ENCODE peak calls at places on chromosomes 6 and 20, in eight cellular contexts. One of them, this sample, is unnamed.
A peak's percentile ranks its signal among the peaks of the same experiment; 100 is the strongest.

GRCh38 chr6:27414300-27414699 is 25.7 kb downstream of the ZNF391 start:
- DNase-seq in fibroblast of lung: no peak
- DNase-seq in A549: no peak
- DNase-seq in cardiac muscle cell: no peak
- DNase-seq in BJ: no peak
- DNase-seq in CD8-positive, alpha-beta T cell: no peak
- DNase-seq in AG04450: no peak
- DNase-seq in brain microvascular endothelial cell: no peak
- DNase-seq in this sample: no peak

GRCh38 chr6:100388868-100389519 is 75.7 kb downstream of the SIM1 start:
- DNase-seq in fibroblast of lung: no peak
- DNase-seq in A549: no peak
- DNase-seq in cardiac muscle cell: no peak
- DNase-seq in BJ: no peak
- DNase-seq in CD8-positive, alpha-beta T cell: no peak
- DNase-seq in AG04450: no peak
- DNase-seq in brain microvascular endothelial cell: no peak
- DNase-seq in this sample: no peak

GRCh38 chr6:7196685-7197283 is 89.0 kb downstream of the RREB1 start:
- DNase-seq in fibroblast of lung: no peak
- DNase-seq in A549: no peak
- DNase-seq in cardiac muscle cell: no peak
- DNase-seq in BJ: no peak
- DNase-seq in CD8-positive, alpha-beta T cell: no peak
- DNase-seq in AG04450: no peak
- DNase-seq in brain microvascular endothelial cell: no peak
- DNase-seq in this sample: no peak

GRCh38 chr6:12602951-12603710 is 113.4 kb upstream of the PHACTR1 start:
- DNase-seq in fibroblast of lung: peak; percentile 73
- DNase-seq in A549: peak; percentile 19
- DNase-seq in cardiac muscle cell: peak; percentile 92
- DNase-seq in BJ: no peak
- DNase-seq in CD8-positive, alpha-beta T cell: no peak
- DNase-seq in AG04450: no peak
- DNase-seq in brain microvascular endothelial cell: peak; percentile 56
- DNase-seq in this sample: no peak

GRCh38 chr6:3368701-3369100 is 88.1 kb downstream of the SLC22A23 start:
- DNase-seq in fibroblast of lung: no peak
- DNase-seq in A549: no peak
- DNase-seq in cardiac muscle cell: no peak
- DNase-seq in BJ: no peak
- DNase-seq in CD8-positive, alpha-beta T cell: no peak
- DNase-seq in AG04450: no peak
- DNase-seq in brain microvascular endothelial cell: no peak
- DNase-seq in this sample: no peak

GRCh38 chr6:158999669-159000403 is at the start of gene RSPH3:
- DNase-seq in fibroblast of lung: peak; percentile 94
- DNase-seq in A549: peak; percentile 83
- DNase-seq in cardiac muscle cell: peak; percentile 95
- DNase-seq in BJ: peak; percentile 60
- DNase-seq in CD8-positive, alpha-beta T cell: peak; percentile 62
- DNase-seq in AG04450: peak; percentile 72
- DNase-seq in brain microvascular endothelial cell: peak; percentile 91
- DNase-seq in this sample: peak; percentile 80

GRCh38 chr20:38604873-38605303 is 3.3 kb downstream of the ARHGAP40 start:
- DNase-seq in fibroblast of lung: peak; percentile 60
- DNase-seq in A549: peak; percentile 92
- DNase-seq in cardiac muscle cell: peak; percentile 22
- DNase-seq in BJ: no peak
- DNase-seq in CD8-positive, alpha-beta T cell: no peak
- DNase-seq in AG04450: no peak
- DNase-seq in brain microvascular endothelial cell: peak; percentile 32
- DNase-seq in this sample: peak; percentile 39

GRCh38 chr6:28940294-28940858 is 16.6 kb upstream of the TRIM27 start:
- DNase-seq in fibroblast of lung: no peak
- DNase-seq in A549: no peak
- DNase-seq in cardiac muscle cell: no peak
- DNase-seq in BJ: no peak
- DNase-seq in CD8-positive, alpha-beta T cell: no peak
- DNase-seq in AG04450: no peak
- DNase-seq in brain microvascular endothelial cell: no peak
- DNase-seq in this sample: no peak

GRCh38 chr6:28551891-28552666 is 26.4 kb downstream of the GPX5 start:
- DNase-seq in fibroblast of lung: no peak
- DNase-seq in A549: no peak
- DNase-seq in cardiac muscle cell: no peak
- DNase-seq in BJ: no peak
- DNase-seq in CD8-positive, alpha-beta T cell: no peak
- DNase-seq in AG04450: no peak
- DNase-seq in brain microvascular endothelial cell: no peak
- DNase-seq in this sample: no peak

GRCh38 chr20:33658510-33658909 is 3.6 kb upstream of the C20orf144 start:
- DNase-seq in fibroblast of lung: no peak
- DNase-seq in A549: no peak
- DNase-seq in cardiac muscle cell: no peak
- DNase-seq in BJ: no peak
- DNase-seq in CD8-positive, alpha-beta T cell: no peak
- DNase-seq in AG04450: no peak
- DNase-seq in brain microvascular endothelial cell: no peak
- DNase-seq in this sample: no peak

GRCh38 chr6:38175786-38176185 is 356.3 kb downstream of the ZFAND3 start:
- DNase-seq in fibroblast of lung: no peak
- DNase-seq in A549: no peak
- DNase-seq in cardiac muscle cell: no peak
- DNase-seq in BJ: no peak
- DNase-seq in CD8-positive, alpha-beta T cell: no peak
- DNase-seq in AG04450: no peak
- DNase-seq in brain microvascular endothelial cell: no peak
- DNase-seq in this sample: no peak

GRCh38 chr6:117676577-117677218 is 1.4 kb downstream of the NUS1 start:
- DNase-seq in fibroblast of lung: peak; percentile 10
- DNase-seq in A549: no peak
- DNase-seq in cardiac muscle cell: peak; percentile 17
- DNase-seq in BJ: no peak
- DNase-seq in CD8-positive, alpha-beta T cell: no peak
- DNase-seq in AG04450: no peak
- DNase-seq in brain microvascular endothelial cell: no peak
- DNase-seq in this sample: no peak

GRCh38 chr6:121615493-121615892 is 180.0 kb downstream of the GJA1 start:
- DNase-seq in fibroblast of lung: no peak
- DNase-seq in A549: no peak
- DNase-seq in cardiac muscle cell: no peak
- DNase-seq in BJ: no peak
- DNase-seq in CD8-positive, alpha-beta T cell: no peak
- DNase-seq in AG04450: no peak
- DNase-seq in brain microvascular endothelial cell: no peak
- DNase-seq in this sample: no peak

GRCh38 chr20:46253391-46253790 is 54.9 kb downstream of the CDH22 start:
- DNase-seq in fibroblast of lung: no peak
- DNase-seq in A549: peak; percentile 67
- DNase-seq in cardiac muscle cell: no peak
- DNase-seq in BJ: no peak
- DNase-seq in CD8-positive, alpha-beta T cell: no peak
- DNase-seq in AG04450: no peak
- DNase-seq in brain microvascular endothelial cell: no peak
- DNase-seq in this sample: no peak

GRCh38 chr20:32249030-32249738 is 28.3 kb upstream of the KIF3B start:
- DNase-seq in fibroblast of lung: no peak
- DNase-seq in A549: no peak
- DNase-seq in cardiac muscle cell: no peak
- DNase-seq in BJ: no peak
- DNase-seq in CD8-positive, alpha-beta T cell: no peak
- DNase-seq in AG04450: no peak
- DNase-seq in brain microvascular endothelial cell: no peak
- DNase-seq in this sample: no peak

GRCh38 chr6:30782425-30783014 is 38.2 kb upstream of the IER3 start:
- DNase-seq in fibroblast of lung: peak; percentile 75
- DNase-seq in A549: peak; percentile 33
- DNase-seq in cardiac muscle cell: peak; percentile 48
- DNase-seq in BJ: peak; percentile 84
- DNase-seq in CD8-positive, alpha-beta T cell: no peak
- DNase-seq in AG04450: no peak
- DNase-seq in brain microvascular endothelial cell: no peak
- DNase-seq in this sample: no peak

GRCh38 chr6:144248470-144249301 is 36.4 kb upstream of the UTRN start:
- DNase-seq in fibroblast of lung: peak; percentile 89
- DNase-seq in A549: no peak
- DNase-seq in cardiac muscle cell: peak; percentile 79
- DNase-seq in BJ: peak; percentile 85
- DNase-seq in CD8-positive, alpha-beta T cell: no peak
- DNase-seq in AG04450: peak; percentile 37
- DNase-seq in brain microvascular endothelial cell: peak; percentile 38
- DNase-seq in this sample: no peak

GRCh38 chr6:56802570-56802969 is 152.3 kb upstream of the BEND6 start:
- DNase-seq in fibroblast of lung: peak; percentile 79
- DNase-seq in A549: no peak
- DNase-seq in cardiac muscle cell: peak; percentile 64
- DNase-seq in BJ: no peak
- DNase-seq in CD8-positive, alpha-beta T cell: no peak
- DNase-seq in AG04450: no peak
- DNase-seq in brain microvascular endothelial cell: peak; percentile 38
- DNase-seq in this sample: no peak

GRCh38 chr6:12137480-12137879 is 125.4 kb downstream of the HIVEP1 start:
- DNase-seq in fibroblast of lung: peak; percentile 77
- DNase-seq in A549: no peak
- DNase-seq in cardiac muscle cell: peak; percentile 87
- DNase-seq in BJ: no peak
- DNase-seq in CD8-positive, alpha-beta T cell: no peak
- DNase-seq in AG04450: no peak
- DNase-seq in brain microvascular endothelial cell: peak; percentile 79
- DNase-seq in this sample: no peak

GRCh38 chr20:61932199-61932592 is 133.5 kb downstream of the TAF4 start:
- DNase-seq in fibroblast of lung: no peak
- DNase-seq in A549: no peak
- DNase-seq in cardiac muscle cell: no peak
- DNase-seq in BJ: no peak
- DNase-seq in CD8-positive, alpha-beta T cell: no peak
- DNase-seq in AG04450: no peak
- DNase-seq in brain microvascular endothelial cell: no peak
- DNase-seq in this sample: no peak

GRCh38 chr20:24100370-24101011 is 111.9 kb upstream of the GGTLC1 start:
- DNase-seq in fibroblast of lung: peak; percentile 22
- DNase-seq in A549: no peak
- DNase-seq in cardiac muscle cell: peak; percentile 80
- DNase-seq in BJ: no peak
- DNase-seq in CD8-positive, alpha-beta T cell: peak; percentile 16
- DNase-seq in AG04450: no peak
- DNase-seq in brain microvascular endothelial cell: peak; percentile 76
- DNase-seq in this sample: no peak

GRCh38 chr6:97591955-97592354 is 308.9 kb upstream of the MMS22L start:
- DNase-seq in fibroblast of lung: no peak
- DNase-seq in A549: no peak
- DNase-seq in cardiac muscle cell: no peak
- DNase-seq in BJ: no peak
- DNase-seq in CD8-positive, alpha-beta T cell: no peak
- DNase-seq in AG04450: no peak
- DNase-seq in brain microvascular endothelial cell: no peak
- DNase-seq in this sample: no peak
- H3K4me3 ChIP-seq in fibroblast of lung: no peak overlapping the region
- H3K4me3 ChIP-seq in A549: no peak overlapping the region
- H3K4me3 ChIP-seq in cardiac muscle cell: no peak overlapping the region
- H3K4me3 ChIP-seq in BJ: no peak overlapping the region
- H3K4me3 ChIP-seq in CD8-positive, alpha-beta T cell: no peak overlapping the region
- H3K4me3 ChIP-seq in AG04450: no peak overlapping the region
- H3K4me3 ChIP-seq in brain microvascular endothelial cell: no peak overlapping the region
- H3K4me3 ChIP-seq in this sample: no peak overlapping the region

DNA sequence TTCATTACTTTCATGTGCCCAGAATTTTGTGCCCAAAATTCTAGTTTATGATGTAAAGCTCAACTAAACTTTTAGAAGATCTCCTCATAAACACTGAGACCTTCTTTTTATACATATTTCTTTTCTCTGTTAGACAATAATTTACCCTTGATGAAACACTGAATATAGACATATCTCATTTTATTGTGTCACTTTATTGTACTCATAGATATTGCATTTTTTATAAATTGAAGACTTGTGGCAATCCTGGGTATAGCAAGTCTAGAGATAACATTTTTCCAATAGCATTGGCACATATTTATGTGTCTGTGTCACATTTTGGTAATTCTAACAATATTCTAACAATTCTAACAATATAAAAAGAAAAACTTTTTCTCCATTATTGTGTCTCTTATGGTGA is 74.9 kb upstream of the POU3F2 start:
- DNase-seq in fibroblast of lung: no peak
- DNase-seq in A549: no peak
- DNase-seq in cardiac muscle cell: no peak
- DNase-seq in BJ: no peak
- DNase-seq in CD8-positive, alpha-beta T cell: no peak
- DNase-seq in AG04450: no peak
- DNase-seq in brain microvascular endothelial cell: no peak
- DNase-seq in this sample: no peak
- TF ChIP-seq CTCF in fibroblast of lung: no peak
- TF ChIP-seq CTCF in A549: no peak
- TF ChIP-seq CTCF in cardiac muscle cell: no peak
- TF ChIP-seq CTCF in BJ: no peak
- TF ChIP-seq CTCF in CD8-positive, alpha-beta T cell: no peak
- TF ChIP-seq CTCF in AG04450: no peak
- TF ChIP-seq CTCF in brain microvascular endothelial cell: no peak
- TF ChIP-seq CTCF in this sample: no peak

GRCh38 chr20:53737404-53738038 is 143.9 kb upstream of the ZNF217 start:
- DNase-seq in fibroblast of lung: peak; percentile 51
- DNase-seq in A549: no peak
- DNase-seq in cardiac muscle cell: peak; percentile 32
- DNase-seq in BJ: no peak
- DNase-seq in CD8-positive, alpha-beta T cell: no peak
- DNase-seq in AG04450: no peak
- DNase-seq in brain microvascular endothelial cell: no peak
- DNase-seq in this sample: no peak

GRCh38 chr20:53741726-53742028 is 148.0 kb upstream of the ZNF217 start:
- DNase-seq in fibroblast of lung: no peak
- DNase-seq in A549: no peak
- DNase-seq in cardiac muscle cell: no peak
- DNase-seq in BJ: no peak
- DNase-seq in CD8-positive, alpha-beta T cell: no peak
- DNase-seq in AG04450: no peak
- DNase-seq in brain microvascular endothelial cell: no peak
- DNase-seq in this sample: no peak

GRCh38 chr20:53738039-53738944 is 144.7 kb upstream of the ZNF217 start:
- DNase-seq in fibroblast of lung: peak; percentile 90
- DNase-seq in A549: peak; percentile 67
- DNase-seq in cardiac muscle cell: peak; percentile 85
- DNase-seq in BJ: peak; percentile 87
- DNase-seq in CD8-positive, alpha-beta T cell: no peak
- DNase-seq in AG04450: peak; percentile 36
- DNase-seq in brain microvascular endothelial cell: peak; percentile 57
- DNase-seq in this sample: peak; percentile 85

GRCh38 chr20:53738945-53739798 is 145.5 kb upstream of the ZNF217 start:
- DNase-seq in fibroblast of lung: peak; percentile 67
- DNase-seq in A549: no peak
- DNase-seq in cardiac muscle cell: no peak
- DNase-seq in BJ: no peak
- DNase-seq in CD8-positive, alpha-beta T cell: no peak
- DNase-seq in AG04450: no peak
- DNase-seq in brain microvascular endothelial cell: no peak
- DNase-seq in this sample: no peak

GRCh38 chr20:53739799-53740785 is 146.5 kb upstream of the ZNF217 start:
- DNase-seq in fibroblast of lung: peak; percentile 54
- DNase-seq in A549: no peak
- DNase-seq in cardiac muscle cell: peak; percentile 45
- DNase-seq in BJ: no peak
- DNase-seq in CD8-positive, alpha-beta T cell: no peak
- DNase-seq in AG04450: no peak
- DNase-seq in brain microvascular endothelial cell: no peak
- DNase-seq in this sample: no peak
- H3K4me3 ChIP-seq in fibroblast of lung: peak overlapping the region; percentile 20
- H3K4me3 ChIP-seq in A549: peak overlapping the region; percentile 4
- H3K4me3 ChIP-seq in cardiac muscle cell: no peak overlapping the region
- H3K4me3 ChIP-seq in BJ: no peak overlapping the region
- H3K4me3 ChIP-seq in CD8-positive, alpha-beta T cell: peak overlapping the region; percentile 10
- H3K4me3 ChIP-seq in AG04450: peak overlapping the region; percentile 3
- H3K4me3 ChIP-seq in brain microvascular endothelial cell: peak overlapping the region; percentile 10
- H3K4me3 ChIP-seq in this sample: peak overlapping the region; percentile 23

GRCh38 chr6:32060966-32061655 is 22.9 kb downstream of the CYP21A2 start:
- DNase-seq in fibroblast of lung: no peak
- DNase-seq in A549: no peak
- DNase-seq in cardiac muscle cell: no peak
- DNase-seq in BJ: no peak
- DNase-seq in CD8-positive, alpha-beta T cell: no peak
- DNase-seq in AG04450: no peak
- DNase-seq in brain microvascular endothelial cell: no peak
- DNase-seq in this sample: no peak
- TF ChIP-seq CTCF in fibroblast of lung: no peak
- TF ChIP-seq CTCF in A549: no peak
- TF ChIP-seq CTCF in cardiac muscle cell: no peak
- TF ChIP-seq CTCF in BJ: no peak
- TF ChIP-seq CTCF in CD8-positive, alpha-beta T cell: no peak
- TF ChIP-seq CTCF in AG04450: no peak
- TF ChIP-seq CTCF in brain microvascular endothelial cell: no peak
- TF ChIP-seq CTCF in this sample: no peak